ENCODE peak calls at places on chromosomes 4 and X, in nine cellular contexts. T, G, Z, F, X, C, V, M and E are unnamed samples.

GRCh38 chr4:141759796-141760425 is 123.5 kb downstream of the IL15 start:
- DNase-seq in C (no peak), X (no peak), V (no peak), T (no peak), F (no peak), Z (no peak), M (no peak), G (no peak), E (no peak)

GRCh38 chr4:105620640-105621323 is 68.4 kb downstream of the ARHGEF38 start:
- DNase-seq in T (no peak), X (no peak), M (no peak), C (no peak), Z (no peak), G (peak), V (no peak), F (no peak), E (no peak)

GRCh38 chrX:55908685-55909212 is 191.2 kb downstream of the RRAGB start:
- DNase-seq in V (no peak), F (no peak), T (no peak), G (no peak), M (no peak), C (no peak), X (peak), Z (peak), E (no peak)

GRCh38 chr4:37770016-37770415 is 56.5 kb upstream of the PGM2 start:
- DNase-seq in C (no peak), G (no peak), T (no peak), X (no peak), V (no peak), Z (no peak), F (no peak), M (no peak), E (no peak)

GRCh38 chrX:143017272-143017671 is 8.5 kb upstream of the SPANXN4 start:
- DNase-seq in T (no peak), M (no peak), F (no peak), Z (no peak), C (no peak), X (no peak), V (no peak), G (no peak), E (no peak)

GRCh38 chrX:46665232-46666162 is 91.9 kb downstream of the CHST7 start:
- DNase-seq in X (no peak), T (no peak), C (no peak), Z (no peak), M (no peak), F (no peak), G (no peak), V (no peak), E (no peak)

GRCh38 chrX:9525511-9526248 is 60.8 kb downstream of the TBL1X start:
- DNase-seq in C (no peak), M (no peak), G (no peak), V (no peak), T (no peak), X (peak), F (no peak), Z (no peak), E (no peak)

GRCh38 chr4:55216871-55217635 is 91.7 kb upstream of the KDR start:
- DNase-seq in V (no peak), X (no peak), T (no peak), F (no peak), M (no peak), G (no peak), Z (no peak), C (no peak), E (no peak)

GRCh38 chr4:40897557-40898203 is 147.9 kb downstream of the NSUN7 start:
- DNase-seq in V (peak), M (peak), F (peak), G (peak), X (peak), C (peak), T (no peak), Z (peak), E (peak)

DNA sequence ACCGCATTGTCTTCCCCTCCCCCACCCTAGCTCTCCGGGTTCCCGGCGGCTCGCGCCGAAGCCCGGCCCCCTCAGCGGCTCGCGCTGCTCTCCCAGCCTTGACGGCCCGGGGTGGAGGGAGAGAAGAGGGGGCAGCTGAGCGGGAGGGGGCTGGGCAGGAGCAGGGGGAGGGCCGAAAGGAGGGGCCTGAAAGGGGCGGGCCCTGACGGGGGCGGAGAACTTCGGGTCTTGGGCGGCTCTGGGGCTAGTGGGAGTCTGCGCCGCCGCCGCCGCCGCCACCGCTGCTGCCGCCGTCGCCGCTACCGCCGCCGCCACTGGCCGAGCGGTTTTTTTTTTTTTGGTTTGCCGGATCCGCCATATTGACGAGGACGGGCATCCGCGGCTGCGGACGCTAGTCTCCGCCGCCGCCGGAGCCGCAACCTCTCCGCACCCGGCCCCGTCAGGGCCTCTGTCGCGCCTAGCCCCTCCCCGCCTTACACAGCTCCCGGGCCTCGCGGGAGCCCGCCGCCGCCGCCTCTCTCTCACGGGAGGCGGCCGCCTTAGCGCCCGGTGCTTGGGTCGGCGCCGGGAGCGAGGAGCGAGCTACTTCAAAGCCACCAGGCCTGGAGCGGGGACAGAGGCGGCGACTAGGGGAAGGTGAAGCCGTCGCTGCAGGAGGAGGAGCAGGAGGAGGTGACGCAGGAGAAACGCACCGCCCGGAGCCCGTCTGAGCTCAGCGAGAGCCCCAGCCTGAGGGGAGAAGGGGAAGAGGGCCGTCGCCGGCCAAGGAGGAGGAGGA is at the start of gene USP9X:
- DNase-seq in G (peak), X (peak), C (peak), Z (peak), M (peak), V (peak), T (peak), F (peak), E (peak)
- TF ChIP-seq POLR2AphosphoS5 in G (peak), X (peak), C (no peak), Z (peak), M (peak), V (no peak), T (peak), F (peak), E (peak)

GRCh38 chr4:2744576-2745270 is 11.4 kb downstream of the TNIP2 start:
- DNase-seq in X (no peak), F (no peak), M (no peak), C (no peak), V (no peak), G (no peak), T (no peak), Z (no peak), E (no peak)

GRCh38 chr4:2743518-2744445 is 12.4 kb downstream of the TNIP2 start:
- DNase-seq in M (no peak), G (no peak), V (no peak), Z (no peak), F (peak), X (no peak), C (peak), T (no peak), E (no peak)

GRCh38 chr4:2745516-2745915 is 10.6 kb downstream of the TNIP2 start:
- DNase-seq in C (no peak), V (no peak), X (no peak), M (no peak), Z (no peak), T (no peak), F (no peak), G (no peak), E (no peak)

GRCh38 chr4:2746891-2747695 is 9.0 kb downstream of the TNIP2 start:
- DNase-seq in Z (no peak), F (no peak), M (no peak), G (no peak), X (no peak), C (no peak), T (no peak), V (no peak), E (no peak)

DNA sequence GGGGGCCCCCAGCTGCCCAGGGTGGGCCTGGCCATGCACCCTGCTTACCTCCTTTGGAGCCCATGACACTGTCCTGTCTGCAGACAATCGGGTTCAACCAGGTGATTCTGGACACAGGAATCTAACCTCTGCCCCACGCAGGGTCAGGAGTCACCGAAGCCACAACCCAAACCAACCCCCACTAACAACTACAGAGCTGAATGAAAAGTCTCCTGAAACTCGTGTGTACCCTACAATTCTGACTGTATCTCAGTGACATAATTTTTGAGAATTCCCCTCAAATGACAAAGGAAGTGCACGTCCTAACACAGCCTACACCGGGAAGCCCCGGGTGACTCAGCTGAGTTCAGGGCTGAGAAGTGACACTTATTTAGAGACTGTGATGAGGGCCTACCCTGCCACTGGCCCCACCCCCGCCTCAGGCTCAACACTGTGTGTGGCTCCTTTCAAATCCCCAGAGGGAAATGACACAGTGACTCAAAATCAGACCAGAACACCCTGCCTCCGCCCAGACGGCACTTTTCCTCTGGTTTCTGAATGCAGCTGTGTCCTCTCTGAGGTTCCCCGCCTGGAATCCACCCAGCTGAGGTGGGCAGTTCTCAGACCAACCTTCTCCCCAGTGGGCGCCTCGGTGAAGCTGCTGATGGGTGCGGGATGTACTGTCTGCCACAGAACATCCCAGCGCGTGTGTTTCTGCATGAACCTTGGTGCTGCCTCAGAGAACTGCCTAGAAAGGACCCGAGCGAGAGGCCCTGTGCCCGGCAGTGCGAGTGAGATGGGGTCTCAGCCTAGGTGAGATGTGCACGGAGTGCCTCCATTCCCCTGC is 9.9 kb downstream of the TNIP2 start:
- DNase-seq in G (no peak), V (no peak), F (peak), T (no peak), Z (no peak), X (no peak), M (no peak), C (no peak), E (no peak)
- TF ChIP-seq POLR2AphosphoS5 in G (no peak), V (no peak), F (no peak), T (no peak), Z (no peak), X (no peak), M (peak), C (no peak), E (no peak)

GRCh38 chrX:68041110-68041509 is 392.2 kb downstream of the OPHN1 start:
- DNase-seq in V (no peak), Z (no peak), C (no peak), X (peak), T (no peak), M (no peak), F (no peak), G (no peak), E (no peak)
- TF ChIP-seq POLR2AphosphoS5 in V (no peak), Z (no peak), C (no peak), X (no peak), T (no peak), M (no peak), F (no peak), G (no peak), E (no peak)

GRCh38 chrX:118520206-118520857 is 24.7 kb downstream of the DOCK11 start:
- DNase-seq in C (no peak), Z (no peak), V (no peak), M (no peak), X (no peak), G (no peak), T (no peak), F (no peak), E (no peak)
- TF ChIP-seq POLR2AphosphoS5 in C (no peak), Z (no peak), V (no peak), M (peak), X (no peak), G (no peak), T (no peak), F (no peak), E (no peak)

DNA sequence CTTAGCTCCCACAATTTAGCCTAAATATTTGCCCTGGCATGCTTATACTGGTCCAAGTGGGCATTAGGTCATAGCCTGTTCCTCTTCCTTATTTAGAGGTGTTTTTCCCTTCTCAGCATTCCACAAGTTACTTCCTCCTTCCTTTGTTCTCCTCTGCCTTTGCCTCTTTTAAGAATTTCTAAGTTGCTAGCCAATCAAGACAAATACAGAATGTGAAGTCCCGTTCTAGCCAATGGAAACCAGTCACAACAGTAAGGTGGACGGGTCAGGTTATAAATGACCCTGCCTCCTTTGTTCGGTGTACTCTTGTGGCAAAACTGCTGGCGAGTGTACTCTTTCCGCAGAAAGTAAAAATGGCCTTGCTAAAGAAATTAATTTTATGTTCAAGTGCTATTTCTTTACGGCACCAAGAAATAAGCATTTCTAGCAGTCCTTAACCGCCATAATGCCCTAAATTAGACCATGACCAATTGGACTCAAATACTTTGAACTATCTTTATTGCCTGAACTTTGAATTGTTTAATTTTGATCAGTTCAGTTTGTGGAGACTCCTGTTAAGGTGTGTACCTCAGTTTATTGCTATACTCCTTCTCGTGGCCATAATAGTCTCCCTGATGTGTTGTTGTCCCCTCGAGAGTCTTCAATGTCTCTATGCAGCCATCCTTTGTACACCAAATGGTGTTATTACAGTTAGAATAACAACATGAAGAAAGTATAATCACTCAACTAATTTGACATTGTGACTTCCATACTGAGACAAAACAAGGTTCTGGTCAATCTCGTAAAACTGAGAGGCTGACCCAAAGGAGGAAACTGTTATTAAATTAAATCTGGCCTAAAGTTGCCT is 1.6 kb upstream of the HADH start:
- DNase-seq in T (peak), V (no peak), G (no peak), F (peak), Z (peak), X (peak), C (no peak), M (no peak), E (no peak)
- TF ChIP-seq POLR2AphosphoS5 in T (peak), V (no peak), G (no peak), F (peak), Z (peak), X (no peak), C (no peak), M (no peak), E (no peak)

GRCh38 chr4:125666635-125667034 is 351.9 kb downstream of the FAT4 start:
- DNase-seq in M (no peak), F (no peak), C (no peak), X (no peak), G (no peak), V (no peak), T (no peak), Z (no peak), E (no peak)
- TF ChIP-seq POLR2AphosphoS5 in M (no peak), F (no peak), C (no peak), X (no peak), G (no peak), V (no peak), T (no peak), Z (no peak), E (no peak)